ENCODE peak calls at places on chromosomes 12 and 14, in nine cellular contexts. One of them, this sample, is unnamed.

GRCh38 chr12:110107369-110108281 is 16.5 kb upstream of the IFT81 start:
- DNase-seq in heart right ventricle: peak
- DNase-seq in tibial artery: peak
- DNase-seq in GM23338: no peak
- DNase-seq in dorsolateral prefrontal cortex: no peak
- DNase-seq in neural crest cell: no peak
- DNase-seq in upper lobe of right lung: no peak
- DNase-seq in AG09309: peak
- DNase-seq in astrocyte of the spinal cord: peak
- DNase-seq in this sample: no peak

GRCh38 chr12:47808049-47808448 is 11.7 kb downstream of the HDAC7 start:
- DNase-seq in neural crest cell: no peak
- DNase-seq in astrocyte of the spinal cord: peak
- DNase-seq in GM23338: peak
- DNase-seq in tibial artery: no peak
- DNase-seq in AG09309: no peak
- DNase-seq in upper lobe of right lung: peak
- DNase-seq in heart right ventricle: peak
- DNase-seq in dorsolateral prefrontal cortex: peak
- DNase-seq in this sample: peak

GRCh38 chr12:52204931-52205505 is 13.2 kb upstream of the KRT80 start:
- DNase-seq in GM23338: no peak
- DNase-seq in astrocyte of the spinal cord: no peak
- DNase-seq in neural crest cell: no peak
- DNase-seq in upper lobe of right lung: peak
- DNase-seq in heart right ventricle: no peak
- DNase-seq in AG09309: no peak
- DNase-seq in dorsolateral prefrontal cortex: peak
- DNase-seq in tibial artery: no peak
- DNase-seq in this sample: no peak

GRCh38 chr14:39036760-39037159 is 66.3 kb downstream of the SEC23A start:
- DNase-seq in astrocyte of the spinal cord: no peak
- DNase-seq in tibial artery: no peak
- DNase-seq in upper lobe of right lung: no peak
- DNase-seq in dorsolateral prefrontal cortex: no peak
- DNase-seq in GM23338: no peak
- DNase-seq in neural crest cell: no peak
- DNase-seq in AG09309: no peak
- DNase-seq in heart right ventricle: no peak
- DNase-seq in this sample: no peak

GRCh38 chr12:47236109-47236714 is 156.5 kb upstream of the AMIGO2 start:
- DNase-seq in neural crest cell: no peak
- DNase-seq in tibial artery: no peak
- DNase-seq in upper lobe of right lung: no peak
- DNase-seq in AG09309: no peak
- DNase-seq in GM23338: no peak
- DNase-seq in dorsolateral prefrontal cortex: no peak
- DNase-seq in astrocyte of the spinal cord: peak
- DNase-seq in heart right ventricle: no peak
- DNase-seq in this sample: no peak

GRCh38 chr12:101642115-101643067 is 47.6 kb downstream of the MYBPC1 start:
- DNase-seq in dorsolateral prefrontal cortex: no peak
- DNase-seq in upper lobe of right lung: peak
- DNase-seq in neural crest cell: peak
- DNase-seq in tibial artery: no peak
- DNase-seq in heart right ventricle: no peak
- DNase-seq in AG09309: no peak
- DNase-seq in GM23338: peak
- DNase-seq in astrocyte of the spinal cord: no peak
- DNase-seq in this sample: no peak

GRCh38 chr14:33836895-33837577 is 113.8 kb downstream of the EGLN3 start:
- DNase-seq in dorsolateral prefrontal cortex: no peak
- DNase-seq in upper lobe of right lung: no peak
- DNase-seq in heart right ventricle: no peak
- DNase-seq in neural crest cell: no peak
- DNase-seq in GM23338: peak
- DNase-seq in AG09309: no peak
- DNase-seq in tibial artery: no peak
- DNase-seq in astrocyte of the spinal cord: no peak
- DNase-seq in this sample: no peak

GRCh38 chr12:28781671-28782652 is 367.1 kb upstream of the FAR2 start:
- DNase-seq in upper lobe of right lung: no peak
- DNase-seq in GM23338: no peak
- DNase-seq in astrocyte of the spinal cord: no peak
- DNase-seq in dorsolateral prefrontal cortex: no peak
- DNase-seq in tibial artery: no peak
- DNase-seq in AG09309: no peak
- DNase-seq in heart right ventricle: no peak
- DNase-seq in neural crest cell: no peak
- DNase-seq in this sample: no peak

GRCh38 chr12:67366530-67367196 is 97.5 kb downstream of the CAND1 start:
- DNase-seq in AG09309: peak
- DNase-seq in astrocyte of the spinal cord: peak
- DNase-seq in heart right ventricle: no peak
- DNase-seq in dorsolateral prefrontal cortex: no peak
- DNase-seq in upper lobe of right lung: no peak
- DNase-seq in GM23338: no peak
- DNase-seq in tibial artery: no peak
- DNase-seq in neural crest cell: no peak
- DNase-seq in this sample: no peak

GRCh38 chr14:67400434-67400833 is 11.5 kb downstream of the PLEK2 start:
- DNase-seq in dorsolateral prefrontal cortex: no peak
- DNase-seq in heart right ventricle: no peak
- DNase-seq in neural crest cell: no peak
- DNase-seq in AG09309: no peak
- DNase-seq in tibial artery: no peak
- DNase-seq in GM23338: no peak
- DNase-seq in astrocyte of the spinal cord: no peak
- DNase-seq in upper lobe of right lung: no peak
- DNase-seq in this sample: no peak

GRCh38 chr12:67994046-67994445 is 4.8 kb downstream of the IFNG-AS1 start:
- DNase-seq in dorsolateral prefrontal cortex: no peak
- DNase-seq in AG09309: no peak
- DNase-seq in tibial artery: no peak
- DNase-seq in neural crest cell: no peak
- DNase-seq in heart right ventricle: no peak
- DNase-seq in upper lobe of right lung: no peak
- DNase-seq in astrocyte of the spinal cord: no peak
- DNase-seq in GM23338: peak
- DNase-seq in this sample: no peak

DNA sequence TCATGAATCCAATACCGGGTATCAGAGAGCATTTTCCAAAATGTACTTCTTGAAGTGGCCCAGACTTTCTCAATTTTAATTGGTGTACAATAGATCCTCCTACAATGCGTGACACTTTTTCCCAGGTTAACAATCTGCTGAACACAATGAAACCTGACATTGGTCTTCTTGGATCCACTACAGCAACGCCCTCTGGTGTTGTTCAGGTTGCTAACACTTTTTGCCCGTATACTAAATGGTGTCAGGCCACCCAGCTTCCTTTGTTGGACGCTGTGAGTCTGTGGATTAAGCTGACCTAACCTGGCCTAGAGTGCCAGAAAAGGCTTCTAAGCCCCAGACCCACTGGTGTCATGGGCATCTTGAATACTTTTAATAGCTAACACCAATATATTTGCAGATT is 89.2 kb downstream of the KCNK10 start:
- DNase-seq in upper lobe of right lung: no peak
- DNase-seq in neural crest cell: no peak
- DNase-seq in AG09309: no peak
- DNase-seq in heart right ventricle: no peak
- DNase-seq in astrocyte of the spinal cord: no peak
- DNase-seq in GM23338: peak
- DNase-seq in dorsolateral prefrontal cortex: no peak
- DNase-seq in tibial artery: no peak
- DNase-seq in this sample: peak
- TF ChIP-seq CTCF in upper lobe of right lung: no peak
- TF ChIP-seq CTCF in neural crest cell: peak
- TF ChIP-seq CTCF in AG09309: no peak
- TF ChIP-seq CTCF in heart right ventricle: no peak
- TF ChIP-seq CTCF in astrocyte of the spinal cord: no peak
- TF ChIP-seq CTCF in GM23338: peak
- TF ChIP-seq CTCF in dorsolateral prefrontal cortex: no peak
- TF ChIP-seq CTCF in tibial artery: no peak
- TF ChIP-seq CTCF in this sample: no peak

GRCh38 chr14:103946975-103947374 is 4.6 kb upstream of the RD3L start:
- DNase-seq in neural crest cell: no peak
- DNase-seq in dorsolateral prefrontal cortex: no peak
- DNase-seq in tibial artery: no peak
- DNase-seq in upper lobe of right lung: no peak
- DNase-seq in GM23338: no peak
- DNase-seq in astrocyte of the spinal cord: no peak
- DNase-seq in heart right ventricle: no peak
- DNase-seq in AG09309: no peak
- DNase-seq in this sample: no peak
- TF ChIP-seq CTCF in neural crest cell: no peak
- TF ChIP-seq CTCF in dorsolateral prefrontal cortex: no peak
- TF ChIP-seq CTCF in tibial artery: no peak
- TF ChIP-seq CTCF in upper lobe of right lung: no peak
- TF ChIP-seq CTCF in GM23338: no peak
- TF ChIP-seq CTCF in astrocyte of the spinal cord: no peak
- TF ChIP-seq CTCF in heart right ventricle: no peak
- TF ChIP-seq CTCF in AG09309: no peak
- TF ChIP-seq CTCF in this sample: no peak

DNA sequence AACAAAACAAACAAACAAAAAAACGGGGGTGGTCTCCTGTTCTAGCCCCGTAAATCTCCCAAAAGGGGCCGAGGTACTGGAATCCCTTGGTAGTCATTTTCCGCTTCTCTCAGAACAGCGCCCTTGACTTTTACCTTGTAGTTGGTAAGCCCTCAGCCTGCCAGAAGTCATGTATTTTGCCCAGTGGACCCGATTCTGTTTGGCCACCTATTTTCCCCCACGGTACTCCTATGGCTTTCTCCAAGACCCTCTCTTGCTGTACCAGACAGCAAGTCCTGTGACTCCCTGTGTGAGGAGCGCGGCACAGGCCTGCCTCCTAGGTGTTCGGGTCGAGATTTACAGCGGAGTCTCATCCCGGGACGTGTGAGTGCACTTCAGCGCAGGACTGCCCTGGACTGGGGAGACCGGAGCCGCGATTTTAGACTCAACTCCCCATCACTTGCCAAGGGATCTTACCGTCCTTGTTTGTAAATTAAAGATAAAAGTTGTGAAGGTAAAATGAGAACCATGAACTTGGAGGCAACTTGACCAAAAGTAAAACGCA is 1.1 kb upstream of the MBD6 start:
- DNase-seq in tibial artery: peak
- DNase-seq in heart right ventricle: peak
- DNase-seq in upper lobe of right lung: peak
- DNase-seq in GM23338: peak
- DNase-seq in astrocyte of the spinal cord: peak
- DNase-seq in dorsolateral prefrontal cortex: no peak
- DNase-seq in AG09309: no peak
- DNase-seq in neural crest cell: peak
- DNase-seq in this sample: no peak
- TF ChIP-seq CTCF in tibial artery: no peak
- TF ChIP-seq CTCF in heart right ventricle: no peak
- TF ChIP-seq CTCF in upper lobe of right lung: no peak
- TF ChIP-seq CTCF in GM23338: peak
- TF ChIP-seq CTCF in astrocyte of the spinal cord: no peak
- TF ChIP-seq CTCF in dorsolateral prefrontal cortex: no peak
- TF ChIP-seq CTCF in AG09309: no peak
- TF ChIP-seq CTCF in neural crest cell: no peak
- TF ChIP-seq CTCF in this sample: no peak

GRCh38 chr14:50340945-50341344 is 28.8 kb downstream of the DMAC2L start:
- DNase-seq in GM23338: peak
- DNase-seq in heart right ventricle: no peak
- DNase-seq in AG09309: no peak
- DNase-seq in dorsolateral prefrontal cortex: no peak
- DNase-seq in tibial artery: no peak
- DNase-seq in astrocyte of the spinal cord: no peak
- DNase-seq in neural crest cell: no peak
- DNase-seq in upper lobe of right lung: no peak
- DNase-seq in this sample: no peak
- TF ChIP-seq CTCF in GM23338: peak
- TF ChIP-seq CTCF in heart right ventricle: no peak
- TF ChIP-seq CTCF in AG09309: no peak
- TF ChIP-seq CTCF in dorsolateral prefrontal cortex: no peak
- TF ChIP-seq CTCF in tibial artery: no peak
- TF ChIP-seq CTCF in astrocyte of the spinal cord: peak
- TF ChIP-seq CTCF in neural crest cell: no peak
- TF ChIP-seq CTCF in upper lobe of right lung: no peak
- TF ChIP-seq CTCF in this sample: no peak

GRCh38 chr14:75022655-75023054 is 19.9 kb downstream of the EIF2B2 start:
- DNase-seq in neural crest cell: peak
- DNase-seq in AG09309: no peak
- DNase-seq in upper lobe of right lung: no peak
- DNase-seq in GM23338: peak
- DNase-seq in astrocyte of the spinal cord: peak
- DNase-seq in heart right ventricle: peak
- DNase-seq in tibial artery: no peak
- DNase-seq in dorsolateral prefrontal cortex: no peak
- DNase-seq in this sample: no peak

GRCh38 chr14:75015496-75015895 is 12.8 kb downstream of the EIF2B2 start:
- DNase-seq in dorsolateral prefrontal cortex: no peak
- DNase-seq in AG09309: no peak
- DNase-seq in astrocyte of the spinal cord: no peak
- DNase-seq in upper lobe of right lung: no peak
- DNase-seq in heart right ventricle: no peak
- DNase-seq in GM23338: no peak
- DNase-seq in neural crest cell: no peak
- DNase-seq in tibial artery: no peak
- DNase-seq in this sample: no peak

GRCh38 chr14:75023108-75023507 is 20.4 kb downstream of the EIF2B2 start:
- DNase-seq in neural crest cell: no peak
- DNase-seq in AG09309: no peak
- DNase-seq in astrocyte of the spinal cord: no peak
- DNase-seq in upper lobe of right lung: no peak
- DNase-seq in dorsolateral prefrontal cortex: no peak
- DNase-seq in heart right ventricle: no peak
- DNase-seq in GM23338: no peak
- DNase-seq in tibial artery: no peak
- DNase-seq in this sample: no peak

GRCh38 chr14:75016815-75017214 is 14.1 kb downstream of the EIF2B2 start:
- DNase-seq in astrocyte of the spinal cord: no peak
- DNase-seq in neural crest cell: no peak
- DNase-seq in tibial artery: no peak
- DNase-seq in upper lobe of right lung: no peak
- DNase-seq in dorsolateral prefrontal cortex: no peak
- DNase-seq in AG09309: no peak
- DNase-seq in GM23338: no peak
- DNase-seq in heart right ventricle: no peak
- DNase-seq in this sample: no peak

DNA sequence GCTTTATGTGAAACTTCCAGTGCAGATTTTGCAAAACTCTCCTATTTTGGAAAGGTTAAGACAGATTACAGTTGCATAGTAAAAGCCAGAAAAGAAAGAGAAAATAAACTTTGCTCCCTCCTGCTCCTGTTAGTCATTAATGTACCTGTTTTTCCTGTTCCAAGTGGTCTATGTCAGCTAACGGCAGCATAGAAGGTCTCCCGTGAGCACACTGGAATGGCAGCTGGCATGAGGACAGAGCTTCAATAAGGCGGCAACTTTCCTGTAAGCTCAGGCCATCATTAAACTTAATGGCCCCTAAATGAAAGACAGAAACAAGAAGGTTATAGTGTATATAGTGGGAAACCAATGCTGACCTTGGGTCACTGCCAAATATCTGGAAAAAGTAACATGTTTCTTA is 16.0 kb downstream of the EIF2B2 start:
- DNase-seq in GM23338: no peak
- DNase-seq in tibial artery: no peak
- DNase-seq in astrocyte of the spinal cord: no peak
- DNase-seq in upper lobe of right lung: no peak
- DNase-seq in AG09309: no peak
- DNase-seq in neural crest cell: no peak
- DNase-seq in heart right ventricle: no peak
- DNase-seq in dorsolateral prefrontal cortex: no peak
- DNase-seq in this sample: no peak
- TF ChIP-seq CTCF in GM23338: no peak
- TF ChIP-seq CTCF in tibial artery: no peak
- TF ChIP-seq CTCF in astrocyte of the spinal cord: no peak
- TF ChIP-seq CTCF in upper lobe of right lung: no peak
- TF ChIP-seq CTCF in AG09309: no peak
- TF ChIP-seq CTCF in neural crest cell: no peak
- TF ChIP-seq CTCF in heart right ventricle: no peak
- TF ChIP-seq CTCF in dorsolateral prefrontal cortex: no peak
- TF ChIP-seq CTCF in this sample: no peak

This sample was measured in GM20000.